ENCODE peak calls at places on chromosomes 12 and 14, in six cellular contexts. One of them, this sample, is unnamed.

GRCh38 chr12:132014915-132015280 is 65.2 kb downstream of the EP400 start:
- DNase-seq in left ventricle myocardium inferior: no peak
- DNase-seq in nephron progenitor cell: no peak
- DNase-seq in ureter: no peak
- DNase-seq in HEK293T: no peak
- DNase-seq in Caco-2: no peak
- DNase-seq in this sample: no peak

GRCh38 chr12:117854339-117855012 is 114.3 kb downstream of the KSR2 start:
- DNase-seq in left ventricle myocardium inferior: no peak
- DNase-seq in nephron progenitor cell: peak; percentile 82
- DNase-seq in ureter: peak; percentile 55
- DNase-seq in HEK293T: peak; percentile 75
- DNase-seq in Caco-2: peak; percentile 62
- DNase-seq in this sample: peak; percentile 20

GRCh38 chr12:93943766-93944165 is 204.6 kb upstream of the PLXNC1 start:
- DNase-seq in left ventricle myocardium inferior: no peak
- DNase-seq in nephron progenitor cell: no peak
- DNase-seq in ureter: no peak
- DNase-seq in HEK293T: no peak
- DNase-seq in Caco-2: no peak
- DNase-seq in this sample: no peak

GRCh38 chr14:54722791-54723432 is 156.0 kb downstream of the SAMD4A start:
- DNase-seq in left ventricle myocardium inferior: no peak
- DNase-seq in nephron progenitor cell: no peak
- DNase-seq in ureter: no peak
- DNase-seq in HEK293T: peak; percentile 37
- DNase-seq in Caco-2: no peak
- DNase-seq in this sample: no peak

GRCh38 chr12:14836336-14837210 is 6.8 kb downstream of the ART4 start:
- DNase-seq in left ventricle myocardium inferior: no peak
- DNase-seq in nephron progenitor cell: no peak
- DNase-seq in ureter: no peak
- DNase-seq in HEK293T: no peak
- DNase-seq in Caco-2: no peak
- DNase-seq in this sample: no peak

GRCh38 chr12:110102255-110102654 is 21.9 kb upstream of the IFT81 start:
- DNase-seq in left ventricle myocardium inferior: no peak
- DNase-seq in nephron progenitor cell: peak; percentile 32
- DNase-seq in ureter: no peak
- DNase-seq in HEK293T: peak; percentile 70
- DNase-seq in Caco-2: peak; percentile 91
- DNase-seq in this sample: no peak

GRCh38 chr12:31346211-31346610 is 20.3 kb upstream of the SINHCAF start:
- DNase-seq in left ventricle myocardium inferior: no peak
- DNase-seq in nephron progenitor cell: no peak
- DNase-seq in ureter: no peak
- DNase-seq in HEK293T: no peak
- DNase-seq in Caco-2: no peak
- DNase-seq in this sample: no peak

GRCh38 chr14:50001146-50001998 is 108.5 kb downstream of the ARF6 start:
- DNase-seq in left ventricle myocardium inferior: no peak
- DNase-seq in nephron progenitor cell: no peak
- DNase-seq in ureter: peak; percentile 76
- DNase-seq in HEK293T: no peak
- DNase-seq in Caco-2: peak; percentile 88
- DNase-seq in this sample: peak; percentile 53

GRCh38 chr12:116662612-116663144 is 75.2 kb downstream of the SPRING1 start:
- DNase-seq in left ventricle myocardium inferior: no peak
- DNase-seq in nephron progenitor cell: peak; percentile 51
- DNase-seq in ureter: no peak
- DNase-seq in HEK293T: no peak
- DNase-seq in Caco-2: peak; percentile 74
- DNase-seq in this sample: no peak

GRCh38 chr12:78473136-78473535 is 391.4 kb upstream of the SYT1 start:
- DNase-seq in left ventricle myocardium inferior: no peak
- DNase-seq in nephron progenitor cell: no peak
- DNase-seq in ureter: no peak
- DNase-seq in HEK293T: no peak
- DNase-seq in Caco-2: no peak
- DNase-seq in this sample: no peak

GRCh38 chr12:31722580-31722979 is 6.2 kb downstream of the AMN1 start:
- DNase-seq in left ventricle myocardium inferior: no peak
- DNase-seq in nephron progenitor cell: no peak
- DNase-seq in ureter: no peak
- DNase-seq in HEK293T: no peak
- DNase-seq in Caco-2: no peak
- DNase-seq in this sample: no peak

GRCh38 chr12:121124402-121125109 is 8.1 kb upstream of the P2RX7 start:
- DNase-seq in left ventricle myocardium inferior: no peak
- DNase-seq in nephron progenitor cell: no peak
- DNase-seq in ureter: no peak
- DNase-seq in HEK293T: no peak
- DNase-seq in Caco-2: peak; percentile 56
- DNase-seq in this sample: no peak

GRCh38 chr12:68403296-68403695 is 71.1 kb upstream of the MDM1 start:
- DNase-seq in left ventricle myocardium inferior: no peak
- DNase-seq in nephron progenitor cell: no peak
- DNase-seq in ureter: no peak
- DNase-seq in HEK293T: no peak
- DNase-seq in Caco-2: no peak
- DNase-seq in this sample: no peak

GRCh38 chr14:63223596-63223995 is 19.4 kb downstream of the RHOJ start:
- DNase-seq in left ventricle myocardium inferior: no peak
- DNase-seq in nephron progenitor cell: no peak
- DNase-seq in ureter: no peak
- DNase-seq in HEK293T: no peak
- DNase-seq in Caco-2: no peak
- DNase-seq in this sample: no peak

GRCh38 chr12:77724367-77724957 is 106.2 kb upstream of the NAV3 start:
- DNase-seq in left ventricle myocardium inferior: no peak
- DNase-seq in nephron progenitor cell: no peak
- DNase-seq in ureter: no peak
- DNase-seq in HEK293T: peak; percentile 27
- DNase-seq in Caco-2: no peak
- DNase-seq in this sample: no peak

GRCh38 chr14:76917759-76918175 is 91.6 kb downstream of the LRRC74A start:
- DNase-seq in left ventricle myocardium inferior: peak; percentile 79
- DNase-seq in nephron progenitor cell: no peak
- DNase-seq in ureter: no peak
- DNase-seq in HEK293T: no peak
- DNase-seq in Caco-2: no peak
- DNase-seq in this sample: no peak

GRCh38 chr12:87254371-87255030 is 774.7 kb downstream of the C12orf50 start:
- DNase-seq in left ventricle myocardium inferior: no peak
- DNase-seq in nephron progenitor cell: no peak
- DNase-seq in ureter: no peak
- DNase-seq in HEK293T: no peak
- DNase-seq in Caco-2: no peak
- DNase-seq in this sample: no peak

GRCh38 chr12:123931686-123932321 is 40.8 kb downstream of the CCDC92 start:
- DNase-seq in left ventricle myocardium inferior: no peak
- DNase-seq in nephron progenitor cell: no peak
- DNase-seq in ureter: no peak
- DNase-seq in HEK293T: no peak
- DNase-seq in Caco-2: no peak
- DNase-seq in this sample: peak; percentile 23

GRCh38 chr14:35410858-35411257 is 6.3 kb upstream of the NFKBIA start:
- DNase-seq in left ventricle myocardium inferior: no peak
- DNase-seq in nephron progenitor cell: no peak
- DNase-seq in ureter: no peak
- DNase-seq in HEK293T: no peak
- DNase-seq in Caco-2: no peak
- DNase-seq in this sample: no peak

GRCh38 chr12:13211191-13211858 is 14.8 kb downstream of the EMP1 start:
- DNase-seq in left ventricle myocardium inferior: no peak
- DNase-seq in nephron progenitor cell: no peak
- DNase-seq in ureter: no peak
- DNase-seq in HEK293T: no peak
- DNase-seq in Caco-2: no peak
- DNase-seq in this sample: no peak

GRCh38 chr12:6368906-6369525 is 6.3 kb downstream of the SCNN1A start:
- DNase-seq in left ventricle myocardium inferior: no peak
- DNase-seq in nephron progenitor cell: no peak
- DNase-seq in ureter: no peak
- DNase-seq in HEK293T: no peak
- DNase-seq in Caco-2: no peak
- DNase-seq in this sample: no peak

GRCh38 chr12:131783915-131784541 is 44.2 kb upstream of the MMP17 start:
- DNase-seq in left ventricle myocardium inferior: no peak
- DNase-seq in nephron progenitor cell: no peak
- DNase-seq in ureter: no peak
- DNase-seq in HEK293T: no peak
- DNase-seq in Caco-2: no peak
- DNase-seq in this sample: no peak

GRCh38 chr12:123948401-123949117 is 24.1 kb downstream of the CCDC92 start:
- DNase-seq in left ventricle myocardium inferior: no peak
- DNase-seq in nephron progenitor cell: no peak
- DNase-seq in ureter: no peak
- DNase-seq in HEK293T: no peak
- DNase-seq in Caco-2: no peak
- DNase-seq in this sample: no peak

GRCh38 chr12:112906712-112907414 is at the start of gene OAS1:
- DNase-seq in left ventricle myocardium inferior: no peak
- DNase-seq in nephron progenitor cell: no peak
- DNase-seq in ureter: peak; percentile 62
- DNase-seq in HEK293T: no peak
- DNase-seq in Caco-2: peak; percentile 71
- DNase-seq in this sample: peak; percentile 5

This sample was measured in T-helper 9 cell.